ENCODE peak calls at places on chromosomes 16 and 17, in seven cellular contexts. X is stomach, M is left ventricle myocardium inferior, V is OCI-LY7, Q is pancreas, A is heart left ventricle, J is dorsolateral prefrontal cortex. C is an unnamed sample.

GRCh38 chr16:13848795-13849194 is 71.2 kb upstream of the ERCC4 start:
- DNase-seq in J (no peak), Q (no peak), X (no peak), A (no peak), M (no peak), V (no peak), C (no peak)

GRCh38 chr16:28140788-28141618 is 70.8 kb downstream of the XPO6 start:
- DNase-seq in M (no peak), J (no peak), A (no peak), V (peak), X (peak), Q (peak), C (no peak)

GRCh38 chr17:32015245-32016013 is 8.2 kb downstream of the LRRC37B start:
- DNase-seq in M (no peak), A (no peak), V (no peak), J (no peak), X (no peak), Q (no peak), C (no peak)

GRCh38 chr16:10153993-10154788 is 28.0 kb downstream of the GRIN2A start:
- DNase-seq in X (no peak), M (no peak), J (no peak), Q (no peak), V (no peak), A (no peak), C (no peak)

GRCh38 chr17:4184811-4185210 is 41.8 kb downstream of the CYB5D2 start:
- DNase-seq in Q (no peak), V (no peak), A (no peak), X (no peak), M (no peak), J (no peak), C (no peak)

GRCh38 chr16:59039066-59039465 is 304.9 kb upstream of the GOT2 start:
- DNase-seq in J (no peak), X (no peak), Q (no peak), A (no peak), M (no peak), V (no peak), C (no peak)

GRCh38 chr16:14505846-14506245 is 124.2 kb downstream of the PARN start:
- DNase-seq in M (no peak), Q (no peak), X (no peak), V (no peak), A (no peak), J (no peak), C (no peak)

GRCh38 chr16:19913306-19913717 is 28.7 kb upstream of the GPRC5B start:
- DNase-seq in A (no peak), Q (no peak), M (no peak), X (no peak), J (no peak), V (no peak), C (no peak)

GRCh38 chr17:72270530-72270929 is 149.7 kb downstream of the SOX9 start:
- DNase-seq in J (no peak), Q (no peak), A (no peak), V (no peak), X (no peak), M (peak), C (peak)

GRCh38 chr17:15157051-15157450 is 108.1 kb downstream of the PMP22 start:
- DNase-seq in X (no peak), Q (no peak), A (no peak), V (no peak), J (no peak), M (no peak), C (no peak)

GRCh38 chr16:9787717-9788116 is 394.5 kb downstream of the GRIN2A start:
- DNase-seq in J (no peak), V (no peak), A (peak), M (no peak), Q (no peak), X (no peak), C (peak)

GRCh38 chr16:17377360-17378324 is 93.1 kb downstream of the XYLT1 start:
- DNase-seq in J (no peak), A (no peak), Q (no peak), X (no peak), M (no peak), V (peak), C (no peak)

GRCh38 chr17:42895185-42895555 is 5.4 kb upstream of the G6PC1 start:
- DNase-seq in J (no peak), Q (peak), X (peak), M (peak), A (peak), V (no peak), C (no peak)

GRCh38 chr17:74089869-74090464 is 113.5 kb upstream of the RPL38 start:
- DNase-seq in M (no peak), V (peak), Q (peak), X (peak), J (peak), A (no peak), C (peak)

GRCh38 chr16:67897231-67897630 is 4.2 kb downstream of the PSKH1 start:
- DNase-seq in Q (no peak), A (no peak), M (no peak), V (no peak), X (no peak), J (no peak), C (no peak)

GRCh38 chr17:2865228-2865627 is 69.0 kb downstream of the RAP1GAP2 start:
- DNase-seq in M (no peak), A (no peak), J (no peak), V (no peak), Q (peak), X (peak), C (no peak)

GRCh38 chr17:61284746-61285145 is 114.9 kb upstream of the TBX2 start:
- DNase-seq in J (no peak), Q (no peak), X (no peak), V (no peak), A (no peak), M (no peak), C (no peak)

GRCh38 chr16:71373073-71373472 is 14.6 kb downstream of the CALB2 start:
- DNase-seq in Q (no peak), M (no peak), A (no peak), X (no peak), J (no peak), V (no peak), C (no peak)

GRCh38 chr16:10866196-10866976 is 10.6 kb upstream of the CIITA start:
- DNase-seq in A (peak), M (peak), Q (no peak), X (no peak), J (no peak), V (no peak), C (no peak)

GRCh38 chr16:15682105-15682570 is 32.1 kb downstream of the NDE1 start:
- DNase-seq in M (no peak), J (no peak), A (no peak), Q (no peak), X (peak), V (peak), C (peak)

GRCh38 chr17:3738562-3739295 is 15.0 kb downstream of the HASPIN start:
- DNase-seq in A (no peak), Q (peak), V (peak), X (peak), M (no peak), J (peak), C (no peak)

GRCh38 chr16:87496101-87496801 is 3.4 kb upstream of the ZCCHC14 start:
- DNase-seq in A (no peak), Q (no peak), J (no peak), M (no peak), X (no peak), V (no peak), C (no peak)

GRCh38 chr17:83133302-83134121 is 54.1 kb downstream of the METRNL start:
- DNase-seq in M (no peak), V (no peak), X (no peak), Q (no peak), A (peak), J (peak), C (no peak)

GRCh38 chr16:31094088-31094423 is 541 bp downstream of the VKORC1 start:
- DNase-seq in Q (no peak), X (no peak), A (no peak), V (no peak), M (no peak), J (no peak), C (no peak)

GRCh38 chr17:82433560-82434215 is 15.3 kb upstream of the OGFOD3 start:
- DNase-seq in J (no peak), X (no peak), M (no peak), Q (no peak), A (no peak), V (no peak), C (no peak)

GRCh38 chr16:30797670-30798309 is 10.8 kb upstream of the ZNF629 start:
- DNase-seq in Q (no peak), X (no peak), V (peak), M (no peak), J (no peak), A (peak), C (no peak)

GRCh38 chr17:2202302-2202995 is 101.1 kb downstream of the SMG6 start:
- DNase-seq in M (no peak), J (no peak), A (no peak), V (no peak), X (peak), Q (peak), C (no peak)

GRCh38 chr17:66542183-66542966 is 240.0 kb downstream of the PRKCA start:
- DNase-seq in X (no peak), A (no peak), J (no peak), V (peak), Q (no peak), M (no peak), C (peak)

GRCh38 chr16:31052131-31052530 is 18.8 kb downstream of the STX4 start:
- DNase-seq in Q (no peak), J (no peak), M (no peak), A (no peak), V (no peak), X (no peak), C (no peak)

GRCh38 chr16:9050102-9050830 is 41.2 kb upstream of the HAPSTR1 start:
- DNase-seq in Q (no peak), V (peak), M (no peak), X (no peak), J (no peak), A (no peak), C (peak)

GRCh38 chr17:75516255-75516618 is at the start of gene TSEN54:
- DNase-seq in J (peak), A (peak), V (peak), M (peak), X (peak), Q (peak), C (peak)
- TF ChIP-seq CTCF in J (no peak), A (no peak), V (no peak), M (no peak), X (no peak), Q (no peak), C (no peak)

GRCh38 chr17:9427460-9428315 is 147.9 kb downstream of the STX8 start:
- DNase-seq in Q (no peak), A (peak), J (no peak), X (no peak), V (no peak), M (peak), C (no peak)
- H3K27ac ChIP-seq in Q (no peak), A (no peak), J (no peak), X (peak), V (no peak), M (peak), C (no peak)

DNA sequence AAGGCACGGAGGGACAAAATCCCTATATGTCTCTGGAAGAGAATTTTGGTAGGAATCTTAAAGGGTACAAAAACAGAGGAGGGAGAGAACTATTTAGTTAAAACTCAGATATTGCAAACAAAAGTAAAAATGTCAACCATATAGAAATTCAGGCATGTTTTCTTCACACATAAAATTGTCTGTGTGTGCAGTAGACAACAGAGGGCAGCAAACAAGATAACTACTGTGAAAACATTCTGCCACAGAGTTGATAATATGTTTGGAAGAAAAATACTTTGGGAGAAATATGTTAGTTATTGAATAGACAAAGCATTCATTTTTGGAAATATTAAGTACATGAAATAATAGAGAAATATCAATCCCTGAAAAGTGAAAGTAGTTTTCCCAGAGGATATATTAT is 56.2 kb downstream of the SNX11 start:
- DNase-seq in J (no peak), Q (no peak), A (no peak), M (no peak), V (no peak), X (no peak), C (no peak)
- TF ChIP-seq CTCF in J (no peak), Q (no peak), A (no peak), M (no peak), V (peak), X (no peak), C (no peak)

GRCh38 chr17:44381810-44382209 is 7.6 kb downstream of the ITGA2B start:
- DNase-seq in A (no peak), Q (no peak), M (no peak), V (no peak), J (no peak), X (no peak), C (no peak)
- H3K27ac ChIP-seq in A (no peak), Q (no peak), M (no peak), V (no peak), J (no peak), X (no peak), C (no peak)

DNA sequence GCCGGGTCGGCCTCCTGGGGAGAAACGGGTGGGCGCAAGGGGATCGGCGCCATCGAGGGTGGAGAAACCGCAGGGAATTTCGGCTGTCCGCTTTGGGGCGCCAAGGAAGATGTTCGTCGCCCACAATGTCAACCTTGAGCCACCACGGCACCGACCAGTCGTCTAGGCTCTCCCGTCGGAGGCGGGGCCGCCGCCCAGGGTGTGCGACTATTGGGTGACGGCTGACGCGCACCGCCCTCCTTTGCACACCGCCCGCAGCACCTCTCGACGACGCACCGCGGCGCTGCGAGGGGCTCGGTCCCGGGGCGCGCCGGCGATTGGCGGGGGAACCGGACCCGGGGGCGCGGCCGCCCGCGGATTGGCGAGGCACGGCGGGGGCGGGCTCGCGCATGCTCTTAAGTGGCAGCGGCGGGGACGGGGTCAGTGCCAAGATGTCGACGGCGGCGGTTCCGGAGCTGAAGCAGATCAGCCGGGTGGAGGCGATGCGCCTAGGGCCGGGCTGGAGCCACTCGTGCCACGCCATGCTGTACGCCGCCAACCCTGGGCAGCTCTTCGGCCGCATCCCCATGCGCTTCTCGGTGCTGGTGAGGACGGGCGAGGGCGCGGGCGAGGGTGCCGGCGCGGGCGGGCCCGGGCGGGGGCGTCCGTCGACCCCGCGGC is at the start of gene NUDT16L1:
- DNase-seq in Q (peak), A (peak), V (peak), M (peak), X (peak), J (peak), C (peak)
- TF ChIP-seq CTCF in Q (no peak), A (peak), V (peak), M (peak), X (no peak), J (peak), C (no peak)

GRCh38 chr16:48592839-48593429 is 17.0 kb downstream of the N4BP1 start:
- DNase-seq in J (no peak), A (no peak), X (no peak), M (no peak), V (peak), Q (no peak), C (no peak)
- H3K27ac ChIP-seq in J (no peak), A (no peak), X (no peak), M (peak), V (no peak), Q (no peak), C (no peak)

DNA sequence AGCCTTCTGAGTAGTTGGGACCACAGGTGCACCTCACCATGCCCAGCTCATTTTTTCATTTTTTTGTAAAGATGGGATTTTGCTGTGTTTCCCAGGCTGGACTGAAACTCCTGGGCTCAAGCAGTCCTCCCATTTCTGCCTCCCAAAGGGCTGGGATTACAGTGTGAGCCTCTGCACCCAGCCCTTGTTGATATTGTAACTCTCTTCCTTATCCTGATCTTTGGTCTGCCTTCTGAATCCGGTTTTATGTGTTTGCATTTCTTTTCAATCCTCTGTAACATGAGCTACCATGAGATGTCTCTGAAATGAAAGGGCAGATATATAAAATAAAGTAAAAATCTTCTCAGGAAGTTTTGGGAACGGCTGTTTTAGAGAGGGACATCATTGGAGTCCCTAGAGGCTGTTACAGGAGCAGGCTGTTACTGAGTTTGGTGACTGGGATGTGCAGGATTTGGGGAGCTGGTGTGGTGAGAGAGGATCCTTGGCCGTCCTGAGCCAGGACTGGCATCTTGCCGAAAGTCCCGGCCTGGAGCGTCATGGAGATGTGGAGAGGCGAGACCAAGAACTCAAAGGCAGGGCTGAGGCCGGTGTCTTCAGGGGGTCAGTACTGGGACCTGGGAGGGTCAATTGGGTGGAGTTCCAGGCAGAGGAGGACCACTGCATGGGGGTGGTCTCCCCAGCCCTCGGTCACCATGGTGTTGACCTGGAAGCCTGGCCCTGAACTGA is 39.4 kb downstream of the ATP2C2 start:
- DNase-seq in M (no peak), V (no peak), X (no peak), A (no peak), Q (no peak), J (no peak), C (no peak)
- TF ChIP-seq CTCF in M (no peak), V (no peak), X (no peak), A (no peak), Q (no peak), J (no peak), C (no peak)

GRCh38 chr17:33712120-33712519 is 419.0 kb upstream of the ASIC2 start:
- DNase-seq in A (no peak), M (no peak), Q (no peak), X (no peak), J (no peak), V (no peak), C (no peak)

DNA sequence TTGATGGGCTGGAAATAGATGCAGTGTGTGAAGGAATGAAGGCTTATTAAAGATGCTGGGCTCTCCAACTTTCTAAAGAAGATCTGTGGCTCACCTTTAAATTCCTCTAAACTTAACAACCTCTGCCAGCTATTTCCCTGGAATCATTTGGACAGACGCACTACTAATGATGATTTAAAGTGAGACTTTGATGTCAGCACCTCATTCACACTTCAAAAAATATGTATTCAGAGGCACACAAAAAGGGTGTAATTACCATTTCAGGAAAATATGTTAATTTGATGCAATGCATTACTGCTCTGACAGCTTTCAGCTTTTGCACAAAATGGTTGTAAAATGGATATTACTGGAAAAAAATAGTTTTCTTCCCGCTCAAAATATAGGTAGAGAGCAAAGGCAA is 423.8 kb upstream of the ASIC2 start:
- DNase-seq in A (no peak), J (no peak), X (no peak), Q (no peak), V (no peak), M (no peak), C (no peak)
- H3K27ac ChIP-seq in A (no peak), J (no peak), X (no peak), Q (no peak), V (no peak), M (no peak), C (no peak)